ENCODE peak calls at places on chromosomes 2 and 18, in four cellular contexts. One of them, this sample, is unnamed.

GRCh38 chr18:6729247-6730091 is at the start of gene ARHGAP28:
- DNase-seq in NCI-H510A treated with DMSO at 0.1 percent for 48 hours: peak
- DNase-seq in BJ: peak
- DNase-seq in activated effector memory CD4-positive, alpha-beta T cell treated with Interleukin-2 at 50 U/mL for 16 hours: no peak
- DNase-seq in this sample: peak

GRCh38 chr18:9941660-9942059 is 27.8 kb downstream of the VAPA start:
- DNase-seq in NCI-H510A treated with DMSO at 0.1 percent for 48 hours: no peak
- DNase-seq in BJ: no peak
- DNase-seq in activated effector memory CD4-positive, alpha-beta T cell treated with Interleukin-2 at 50 U/mL for 16 hours: no peak
- DNase-seq in this sample: no peak

GRCh38 chr18:392926-393325 is 107.6 kb downstream of the COLEC12 start:
- DNase-seq in NCI-H510A treated with DMSO at 0.1 percent for 48 hours: no peak
- DNase-seq in BJ: no peak
- DNase-seq in activated effector memory CD4-positive, alpha-beta T cell treated with Interleukin-2 at 50 U/mL for 16 hours: no peak
- DNase-seq in this sample: no peak

GRCh38 chr2:16416651-16417050 is 249.0 kb downstream of the CYRIA start:
- DNase-seq in NCI-H510A treated with DMSO at 0.1 percent for 48 hours: no peak
- DNase-seq in BJ: no peak
- DNase-seq in activated effector memory CD4-positive, alpha-beta T cell treated with Interleukin-2 at 50 U/mL for 16 hours: no peak
- DNase-seq in this sample: no peak

GRCh38 chr2:146477383-146477782 is 1367.4 kb upstream of the ACVR2A start:
- DNase-seq in NCI-H510A treated with DMSO at 0.1 percent for 48 hours: no peak
- DNase-seq in BJ: no peak
- DNase-seq in activated effector memory CD4-positive, alpha-beta T cell treated with Interleukin-2 at 50 U/mL for 16 hours: no peak
- DNase-seq in this sample: no peak

GRCh38 chr18:79496978-79497637 is 101.4 kb downstream of the NFATC1 start:
- DNase-seq in NCI-H510A treated with DMSO at 0.1 percent for 48 hours: no peak
- DNase-seq in BJ: no peak
- DNase-seq in activated effector memory CD4-positive, alpha-beta T cell treated with Interleukin-2 at 50 U/mL for 16 hours: no peak
- DNase-seq in this sample: no peak

GRCh38 chr2:102677219-102678215 is 58.2 kb downstream of the SLC9A2 start:
- DNase-seq in NCI-H510A treated with DMSO at 0.1 percent for 48 hours: no peak
- DNase-seq in BJ: no peak
- DNase-seq in activated effector memory CD4-positive, alpha-beta T cell treated with Interleukin-2 at 50 U/mL for 16 hours: no peak
- DNase-seq in this sample: no peak

GRCh38 chr2:119476301-119477117 is 44.9 kb downstream of the TMEM37 start:
- DNase-seq in NCI-H510A treated with DMSO at 0.1 percent for 48 hours: peak
- DNase-seq in BJ: no peak
- DNase-seq in activated effector memory CD4-positive, alpha-beta T cell treated with Interleukin-2 at 50 U/mL for 16 hours: no peak
- DNase-seq in this sample: no peak

GRCh38 chr18:57497372-57498294 is 62.5 kb downstream of the ONECUT2 start:
- DNase-seq in NCI-H510A treated with DMSO at 0.1 percent for 48 hours: no peak
- DNase-seq in BJ: no peak
- DNase-seq in activated effector memory CD4-positive, alpha-beta T cell treated with Interleukin-2 at 50 U/mL for 16 hours: no peak
- DNase-seq in this sample: no peak

GRCh38 chr2:213187833-213188532 is 36.6 kb upstream of the IKZF2 start:
- DNase-seq in NCI-H510A treated with DMSO at 0.1 percent for 48 hours: no peak
- DNase-seq in BJ: no peak
- DNase-seq in activated effector memory CD4-positive, alpha-beta T cell treated with Interleukin-2 at 50 U/mL for 16 hours: no peak
- DNase-seq in this sample: no peak

GRCh38 chr2:102278720-102279390 is 32.5 kb upstream of the IL1RL1 start:
- DNase-seq in NCI-H510A treated with DMSO at 0.1 percent for 48 hours: no peak
- DNase-seq in BJ: no peak
- DNase-seq in activated effector memory CD4-positive, alpha-beta T cell treated with Interleukin-2 at 50 U/mL for 16 hours: no peak
- DNase-seq in this sample: no peak

This sample was measured in mesothelial cell of epicardium.